ENCODE peak calls at places on chromosomes 4 and X, in nine cellular contexts. P, D, X, A, M, E, W, V and Z are unnamed samples.

GRCh38 chrX:38109042-38109904 is 102.9 kb downstream of the SYTL5 start:
- DNase-seq in P (no peak), D (no peak), X (no peak), A (no peak), M (no peak), E (no peak), W (no peak), V (no peak), Z (no peak)

GRCh38 chr4:173935622-173936405 is 347.7 kb downstream of the FBXO8 start:
- DNase-seq in P (peak), D (no peak), X (no peak), A (no peak), M (no peak), E (no peak), W (no peak), V (peak), Z (no peak)

GRCh38 chrX:51975811-51976210 is 82.4 kb downstream of the MAGED1 start:
- DNase-seq in P (no peak), D (no peak), X (no peak), A (no peak), M (no peak), E (no peak), W (no peak), V (no peak), Z (no peak)

GRCh38 chr4:177118596-177118995 is 191.1 kb upstream of the NEIL3 start:
- DNase-seq in P (peak), D (peak), X (peak), A (peak), M (no peak), E (peak), W (peak), V (peak), Z (no peak)

GRCh38 chrX:130212371-130212770 is 40.6 kb downstream of the RAB33A start:
- DNase-seq in P (no peak), D (no peak), X (no peak), A (no peak), M (no peak), E (no peak), W (no peak), V (no peak), Z (no peak)

GRCh38 chr4:177451108-177451500 is 8.9 kb upstream of the AGA start:
- DNase-seq in P (no peak), D (no peak), X (no peak), A (no peak), M (no peak), E (no peak), W (no peak), V (no peak), Z (no peak)

GRCh38 chr4:2071252-2071911 is 12.3 kb downstream of the NAT8L start:
- DNase-seq in P (no peak), D (peak), X (no peak), A (no peak), M (peak), E (no peak), W (no peak), V (no peak), Z (no peak)

GRCh38 chrX:118116308-118117068 is at the start of gene KLHL13:
- DNase-seq in P (peak), D (peak), X (peak), A (peak), M (peak), E (peak), W (peak), V (peak), Z (peak)

GRCh38 chrX:119698835-119699234 is 5.9 kb upstream of the SEPTIN6 start:
- DNase-seq in P (peak), D (no peak), X (no peak), A (no peak), M (no peak), E (no peak), W (no peak), V (peak), Z (no peak)

GRCh38 chr4:86845593-86845992 is 3.6 kb downstream of the SLC10A6 start:
- DNase-seq in P (no peak), D (no peak), X (no peak), A (no peak), M (no peak), E (no peak), W (no peak), V (no peak), Z (no peak)

GRCh38 chr4:182883351-182883750 is 33.8 kb downstream of the DCTD start:
- DNase-seq in P (no peak), D (no peak), X (no peak), A (no peak), M (no peak), E (no peak), W (no peak), V (no peak), Z (no peak)

GRCh38 chr4:1413221-1413663 is 7.0 kb upstream of the NKX1-1 start:
- DNase-seq in P (no peak), D (no peak), X (no peak), A (no peak), M (peak), E (no peak), W (no peak), V (no peak), Z (no peak)

GRCh38 chr4:159447296-159447695 is 344.4 kb downstream of the RAPGEF2 start:
- DNase-seq in P (no peak), D (no peak), X (no peak), A (no peak), M (no peak), E (no peak), W (no peak), V (no peak), Z (no peak)

GRCh38 chr4:10578027-10578426 is 106.5 kb downstream of the CLNK start:
- DNase-seq in P (no peak), D (no peak), X (no peak), A (no peak), M (no peak), E (no peak), W (no peak), V (no peak), Z (no peak)

GRCh38 chrX:143788265-143788664 is 67.7 kb upstream of the SPANXN2 start:
- DNase-seq in P (peak), D (peak), X (no peak), A (no peak), M (no peak), E (no peak), W (no peak), V (no peak), Z (no peak)

GRCh38 chr4:175054980-175055379 is 136.8 kb downstream of the ADAM29 start:
- DNase-seq in P (no peak), D (no peak), X (no peak), A (no peak), M (no peak), E (no peak), W (no peak), V (no peak), Z (no peak)

GRCh38 chrX:41518841-41519220 is 71.7 kb downstream of the NYX start:
- DNase-seq in P (peak), D (no peak), X (no peak), A (no peak), M (no peak), E (no peak), W (no peak), V (peak), Z (no peak)

GRCh38 chr4:149987330-149987751 is 90.9 kb upstream of the DCLK2 start:
- DNase-seq in P (peak), D (no peak), X (no peak), A (no peak), M (no peak), E (no peak), W (no peak), V (no peak), Z (no peak)

GRCh38 chr4:48641401-48641800 is 138.7 kb downstream of the FRYL start:
- DNase-seq in P (no peak), D (no peak), X (no peak), A (no peak), M (no peak), E (no peak), W (no peak), V (no peak), Z (no peak)

GRCh38 chr4:168387091-168387490 is 68.5 kb upstream of the DDX60 start:
- DNase-seq in P (no peak), D (no peak), X (no peak), A (no peak), M (no peak), E (no peak), W (no peak), V (no peak), Z (no peak)

GRCh38 chrX:136112781-136113180 is 34.6 kb upstream of the FHL1 start:
- DNase-seq in P (peak), D (no peak), X (no peak), A (no peak), M (no peak), E (no peak), W (no peak), V (no peak), Z (no peak)

GRCh38 chr4:185395255-185395955 is at the start of gene LRP2BP:
- DNase-seq in P (peak), D (no peak), X (no peak), A (no peak), M (no peak), E (no peak), W (no peak), V (no peak), Z (no peak)

GRCh38 chr4:128295255-128295654 is 7.6 kb upstream of the PGRMC2 start:
- DNase-seq in P (no peak), D (no peak), X (no peak), A (no peak), M (no peak), E (no peak), W (no peak), V (no peak), Z (no peak)

GRCh38 chr4:53755656-53756055 is 164.4 kb upstream of the LNX1 start:
- DNase-seq in P (no peak), D (no peak), X (no peak), A (no peak), M (no peak), E (no peak), W (no peak), V (no peak), Z (no peak)

GRCh38 chr4:115332078-115332477 is 218.7 kb upstream of the NDST4 start:
- DNase-seq in P (no peak), D (no peak), X (no peak), A (no peak), M (no peak), E (no peak), W (no peak), V (no peak), Z (no peak)

GRCh38 chr4:94924566-94924965 is 166.8 kb downstream of the BMPR1B start:
- DNase-seq in P (no peak), D (no peak), X (no peak), A (no peak), M (no peak), E (no peak), W (no peak), V (no peak), Z (no peak)

GRCh38 chr4:159414305-159414704 is 311.4 kb downstream of the RAPGEF2 start:
- DNase-seq in P (no peak), D (no peak), X (no peak), A (no peak), M (no peak), E (no peak), W (no peak), V (no peak), Z (no peak)

GRCh38 chr4:111400736-111401135 is 744.5 kb upstream of the FAM241A start:
- DNase-seq in P (peak), D (peak), X (no peak), A (no peak), M (no peak), E (peak), W (no peak), V (peak), Z (no peak)

GRCh38 chr4:3399277-3400194 is 42.2 kb upstream of the HGFAC start:
- DNase-seq in P (peak), D (no peak), X (peak), A (no peak), M (no peak), E (no peak), W (no peak), V (no peak), Z (no peak)

GRCh38 chr4:2673157-2673556 is 83.0 kb downstream of the TNIP2 start:
- DNase-seq in P (peak), D (no peak), X (no peak), A (no peak), M (no peak), E (no peak), W (no peak), V (no peak), Z (no peak)

GRCh38 chr4:15457401-15458201 is 12.1 kb upstream of the CC2D2A start:
- DNase-seq in P (peak), D (no peak), X (no peak), A (no peak), M (no peak), E (no peak), W (no peak), V (peak), Z (no peak)

GRCh38 chrX:134191276-134191675 is 45.7 kb upstream of the CCDC160 start:
- DNase-seq in P (no peak), D (no peak), X (no peak), A (no peak), M (no peak), E (no peak), W (no peak), V (no peak), Z (no peak)

GRCh38 chr4:101000496-101000895 is 346.8 kb downstream of the PPP3CA start:
- DNase-seq in P (no peak), D (no peak), X (no peak), A (no peak), M (no peak), E (no peak), W (no peak), V (no peak), Z (no peak)

GRCh38 chrX:110036162-110037033 is 33.5 kb downstream of the TMEM164 start:
- DNase-seq in P (no peak), D (no peak), X (no peak), A (no peak), M (no peak), E (no peak), W (no peak), V (no peak), Z (no peak)

GRCh38 chrX:23736030-23736429 is 7.0 kb downstream of the ACOT9 start:
- DNase-seq in P (no peak), D (no peak), X (no peak), A (no peak), M (no peak), E (no peak), W (no peak), V (no peak), Z (no peak)

GRCh38 chr4:157165935-157166334 is 54.6 kb upstream of the GRIA2 start:
- DNase-seq in P (no peak), D (no peak), X (no peak), A (no peak), M (no peak), E (no peak), W (no peak), V (no peak), Z (no peak)

GRCh38 chrX:115030635-115031034 is 13.2 kb upstream of the IL13RA2 start:
- DNase-seq in P (no peak), D (no peak), X (no peak), A (no peak), M (no peak), E (no peak), W (no peak), V (no peak), Z (no peak)

GRCh38 chr4:146521543-146522097 is at the start of gene SLC10A7:
- DNase-seq in P (peak), D (peak), X (peak), A (peak), M (peak), E (peak), W (peak), V (peak), Z (peak)

GRCh38 chr4:109295081-109295480 is 7.4 kb downstream of the COL25A1 start:
- DNase-seq in P (no peak), D (no peak), X (no peak), A (no peak), M (no peak), E (no peak), W (no peak), V (no peak), Z (no peak)

GRCh38 chrX:46954716-46955115 is 42.5 kb downstream of the JADE3 start:
- DNase-seq in P (no peak), D (no peak), X (no peak), A (no peak), M (no peak), E (no peak), W (no peak), V (no peak), Z (no peak)

GRCh38 chrX:46957299-46957698 is 45.1 kb downstream of the JADE3 start:
- DNase-seq in P (no peak), D (no peak), X (no peak), A (no peak), M (no peak), E (peak), W (no peak), V (no peak), Z (no peak)

GRCh38 chrX:46959101-46959500 is 46.9 kb downstream of the JADE3 start:
- DNase-seq in P (no peak), D (no peak), X (no peak), A (no peak), M (no peak), E (no peak), W (no peak), V (no peak), Z (no peak)

GRCh38 chrX:46953137-46953527 is 40.9 kb downstream of the JADE3 start:
- DNase-seq in P (no peak), D (no peak), X (no peak), A (no peak), M (no peak), E (no peak), W (no peak), V (no peak), Z (no peak)

GRCh38 chrX:46953597-46953996 is 41.4 kb downstream of the JADE3 start:
- DNase-seq in P (peak), D (peak), X (no peak), A (no peak), M (no peak), E (no peak), W (no peak), V (no peak), Z (no peak)
- H3K27ac ChIP-seq in P (no peak), D (no peak), X (no peak), A (no peak), M (no peak), E (no peak), W (peak), V (peak), Z (no peak)

DNA sequence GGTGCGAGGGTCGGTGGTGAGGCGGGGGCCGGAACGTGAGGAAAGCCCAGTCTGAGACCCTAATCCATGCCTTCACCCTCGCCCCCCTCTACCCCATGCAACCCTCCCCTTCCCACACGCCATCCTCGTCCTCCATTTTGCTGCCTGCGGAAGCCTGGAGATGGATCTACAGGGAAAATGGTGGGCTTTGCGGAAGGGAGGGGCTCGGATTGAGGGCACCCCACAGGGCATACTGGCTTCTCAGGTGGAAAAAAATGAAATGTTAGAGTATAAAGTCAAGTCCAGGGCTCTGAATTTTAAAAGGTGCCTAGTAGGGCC is 819 bp downstream of the BEX4 start:
- DNase-seq in P (peak), D (peak), X (no peak), A (no peak), M (no peak), E (no peak), W (no peak), V (no peak), Z (no peak)
- H3K4me3 ChIP-seq in P (peak), D (peak), X (peak), A (peak), M (peak), E (peak), W (peak), V (peak), Z (peak)

GRCh38 chr4:21192367-21192766 is 492.1 kb downstream of the PACRGL start:
- DNase-seq in P (no peak), D (no peak), X (no peak), A (no peak), M (no peak), E (no peak), W (no peak), V (no peak), Z (no peak)
- TF ChIP-seq CTCF in P (no peak), D (peak), X (no peak), A (no peak), M (no peak), E (no peak), W (no peak), V (no peak), Z (no peak)

DNA sequence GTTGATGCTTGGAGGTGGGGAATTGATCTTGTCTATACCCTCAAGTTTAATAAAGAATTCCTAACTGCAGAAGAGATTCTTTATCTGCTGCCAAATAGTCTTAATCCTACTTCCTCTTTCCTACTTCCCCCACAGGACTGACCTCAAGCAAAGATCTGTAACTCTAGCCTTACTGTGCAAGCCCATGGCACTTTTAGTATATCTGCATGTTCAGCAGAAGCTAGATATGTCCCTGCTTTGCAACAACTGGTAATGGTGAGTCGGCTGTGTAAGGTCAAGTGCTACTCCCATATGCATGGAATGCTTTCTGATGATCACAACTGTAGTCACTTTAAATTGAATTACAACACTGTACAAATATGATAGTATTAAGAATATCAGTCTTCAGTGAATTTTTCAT is 26.3 kb upstream of the PDS5A start:
- DNase-seq in P (peak), D (no peak), X (no peak), A (no peak), M (no peak), E (no peak), W (no peak), V (peak), Z (no peak)
- H3K27ac ChIP-seq in P (no peak), D (no peak), X (no peak), A (no peak), M (no peak), E (no peak), W (no peak), V (no peak), Z (no peak)

GRCh38 chrX:153495362-153495751 is 577 bp downstream of the BGN start:
- DNase-seq in P (peak), D (no peak), X (peak), A (peak), M (no peak), E (no peak), W (peak), V (peak), Z (no peak)
- H3K4me3 ChIP-seq in P (peak), D (no peak), X (peak), A (peak), M (peak), E (peak), W (peak), V (peak), Z (peak)

GRCh38 chrX:123172874-123173273 is 11.2 kb upstream of the GRIA3 start:
- DNase-seq in P (no peak), D (no peak), X (no peak), A (no peak), M (no peak), E (no peak), W (no peak), V (no peak), Z (no peak)
- TF ChIP-seq CTCF in P (no peak), D (no peak), X (no peak), A (no peak), M (no peak), E (no peak), W (no peak), V (no peak), Z (no peak)